ENCODE peak calls at places on chromosomes 3 and 15, in four cellular contexts. B is heart right ventricle, I is NB4, O is mucosa of descending colon. A is an unnamed sample.
A peak's percentile ranks its signal among the peaks of the same experiment; 100 is the strongest.

GRCh38 chr15:67065531-67066005 is at the start of gene SMAD3:
- DNase-seq in B (peak; percentile 91), O (peak; percentile 95), I (peak; percentile 95), A (peak; percentile 93)

GRCh38 chr3:124964432-124964831 is 29.9 kb upstream of the MUC13 start:
- DNase-seq in B (no peak), I (no peak), O (no peak), A (no peak)

GRCh38 chr3:52055537-52056351 is 627 bp downstream of the DUSP7 start:
- DNase-seq in I (peak; percentile 77), O (peak; percentile 78), B (peak; percentile 34), A (peak; percentile 85)

GRCh38 chr3:73623996-73624362 is 762 bp downstream of the PDZRN3 start:
- DNase-seq in O (peak; percentile 60), B (no peak), I (no peak), A (no peak)

GRCh38 chr15:49832421-49832980 is 211.7 kb downstream of the DTWD1 start:
- DNase-seq in B (no peak), O (peak; percentile 39), I (peak; percentile 23), A (peak; percentile 5)

GRCh38 chr3:60746690-60747416 is 504.4 kb downstream of the FHIT start:
- DNase-seq in O (no peak), I (no peak), B (no peak), A (no peak)

GRCh38 chr15:31869640-31870335 is 160.5 kb upstream of the CHRNA7 start:
- DNase-seq in O (peak; percentile 57), B (no peak), I (no peak), A (no peak)

GRCh38 chr15:73926191-73927002 is at the start of gene LOXL1:
- DNase-seq in O (peak; percentile 72), B (peak; percentile 70), I (peak; percentile 59), A (no peak)

GRCh38 chr15:90035835-90036220 is 34.7 kb downstream of the ZNF710 start:
- DNase-seq in I (peak; percentile 81), B (no peak), O (no peak), A (no peak)

GRCh38 chr15:80072285-80072684 is 12.8 kb downstream of the ZFAND6 start:
- DNase-seq in B (peak; percentile 51), I (peak; percentile 94), O (no peak), A (peak; percentile 78)

GRCh38 chr3:13135251-13135810 is 62.1 kb upstream of the IQSEC1 start:
- DNase-seq in B (no peak), O (no peak), I (no peak), A (no peak)

GRCh38 chr3:53534996-53535395 is 40.6 kb downstream of the CACNA1D start:
- DNase-seq in I (no peak), B (no peak), O (no peak), A (no peak)

GRCh38 chr3:37171144-37171543 is 3.2 kb downstream of the LRRFIP2 start:
- DNase-seq in I (peak; percentile 7), B (peak; percentile 62), O (no peak), A (no peak)

GRCh38 chr3:3107181-3107580 is 3.0 kb downstream of the IL5RA start:
- DNase-seq in I (no peak), B (no peak), O (no peak), A (no peak)

GRCh38 chr3:124751501-124751900 is 21.2 kb downstream of the UMPS start:
- DNase-seq in I (no peak), O (no peak), B (no peak), A (no peak)

GRCh38 chr3:4994144-4994730 is 15.0 kb downstream of the BHLHE40 start:
- DNase-seq in O (no peak), I (no peak), B (no peak), A (no peak)

GRCh38 chr3:195356151-195357086 is 85.5 kb upstream of the XXYLT1 start:
- DNase-seq in B (peak; percentile 41), O (no peak), I (no peak), A (no peak)

GRCh38 chr3:184175506-184175905 is 851 bp downstream of the AP2M1 start:
- DNase-seq in I (no peak), B (no peak), O (no peak), A (no peak)

GRCh38 chr15:69666441-69666882 is 213.8 kb downstream of the RPLP1 start:
- DNase-seq in O (no peak), B (peak; percentile 24), I (peak; percentile 85), A (peak; percentile 82)

GRCh38 chr3:172562881-172563835 is 39.9 kb upstream of the TNFSF10 start:
- DNase-seq in I (peak; percentile 67), O (no peak), B (peak; percentile 62), A (peak; percentile 13)

GRCh38 chr15:76098685-76099084 is 38.9 kb downstream of the TMEM266 start:
- DNase-seq in O (no peak), B (no peak), I (no peak), A (no peak)

GRCh38 chr3:20546636-20547035 is 360.6 kb upstream of the SGO1 start:
- DNase-seq in B (no peak), O (no peak), I (no peak), A (no peak)

GRCh38 chr3:186909078-186909853 is 21.1 kb upstream of the ST6GAL1 start:
- DNase-seq in I (peak; percentile 81), B (no peak), O (peak; percentile 84), A (peak; percentile 79)

GRCh38 chr3:33586402-33586801 is 131.7 kb downstream of the CLASP2 start:
- DNase-seq in B (no peak), I (no peak), O (no peak), A (no peak)

GRCh38 chr15:65384895-65385867 is 7.4 kb upstream of the IGDCC3 start:
- DNase-seq in B (peak; percentile 90), I (peak; percentile 80), O (peak; percentile 81), A (peak; percentile 85)

GRCh38 chr3:5145120-5145519 is 23.0 kb downstream of the ARL8B start:
- DNase-seq in B (no peak), I (no peak), O (no peak), A (no peak)

GRCh38 chr3:50405249-50405648 is 45.9 kb upstream of the TMEM115 start:
- DNase-seq in O (no peak), I (peak; percentile 45), B (no peak), A (peak; percentile 17)

GRCh38 chr3:64763980-64764379 is 76.2 kb upstream of the ADAMTS9 start:
- DNase-seq in O (no peak), B (no peak), I (no peak), A (no peak)

DNA sequence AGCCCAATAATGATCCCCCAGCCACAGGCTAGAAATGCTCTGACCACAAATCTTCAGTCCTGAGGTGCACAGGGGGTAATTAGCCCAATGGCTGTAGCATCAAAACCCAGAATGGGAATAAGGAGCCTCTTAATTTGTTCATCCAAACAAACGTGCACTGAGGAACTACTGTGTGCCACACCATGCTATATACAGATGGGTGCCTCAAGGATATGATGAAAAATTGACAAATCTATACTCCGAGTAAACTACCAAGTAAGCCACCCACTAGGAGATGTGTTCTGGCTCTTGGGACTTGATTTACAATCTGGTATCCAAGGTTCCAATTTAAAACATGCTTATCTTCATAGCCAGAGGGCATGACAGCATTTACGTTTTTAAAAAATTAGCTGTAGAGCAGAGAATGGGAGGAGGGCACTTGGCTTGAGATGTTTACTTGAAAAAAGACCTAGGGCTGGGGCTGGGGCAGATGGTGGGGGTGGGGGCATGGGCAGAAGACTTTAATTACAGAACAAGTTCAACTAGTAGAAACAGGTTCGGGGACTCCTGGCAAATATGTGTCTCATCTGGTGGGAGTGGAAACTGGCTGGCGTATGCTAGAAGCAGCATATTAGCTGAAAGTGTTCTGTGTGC is 9.3 kb upstream of the ARHGEF3 start:
- DNase-seq in O (no peak), B (no peak), I (no peak), A (no peak)
- H3K4me3 ChIP-seq in O (no peak overlapping the region), B (no peak overlapping the region), I (no peak overlapping the region), A (no peak overlapping the region)

DNA sequence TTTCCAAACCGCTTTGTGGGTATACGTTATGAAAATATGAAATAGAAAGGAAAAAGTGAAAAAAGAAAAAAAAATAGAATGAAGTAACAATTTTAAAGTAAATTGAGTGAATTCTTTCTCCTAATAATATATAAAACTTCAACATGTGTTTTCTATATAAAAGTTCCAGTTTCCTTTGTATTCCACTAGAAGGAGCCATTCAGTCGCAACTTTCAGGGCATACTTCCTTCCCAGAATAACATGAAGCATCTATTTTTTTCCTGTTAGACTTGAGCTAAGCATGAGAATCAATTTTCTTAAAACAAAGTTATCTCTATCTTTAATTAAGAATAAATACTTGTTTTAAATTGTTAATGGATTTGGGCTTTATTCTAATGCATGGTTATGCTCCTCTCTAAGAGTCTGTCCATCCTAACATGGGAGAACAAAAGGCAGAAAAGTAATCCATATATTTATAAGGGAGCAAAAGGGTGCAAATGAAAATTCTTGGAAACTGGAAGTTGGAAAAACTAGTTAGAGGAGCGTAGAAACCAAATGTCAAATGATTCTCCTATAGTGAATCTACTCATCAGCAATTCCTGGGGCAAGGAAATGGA is 16.0 kb upstream of the VGLL3 start:
- DNase-seq in B (no peak), I (peak; percentile 5), O (no peak), A (no peak)
- TF ChIP-seq CTCF in B (no peak), I (peak; percentile 19), O (no peak), A (no peak)

GRCh38 chr3:113773381-113773780 is 26.5 kb downstream of the ATP6V1A start:
- DNase-seq in B (no peak), I (no peak), O (no peak), A (no peak)
- H3K4me3 ChIP-seq in B (no peak overlapping the region), I (no peak overlapping the region), O (no peak overlapping the region), A (no peak overlapping the region)

DNA sequence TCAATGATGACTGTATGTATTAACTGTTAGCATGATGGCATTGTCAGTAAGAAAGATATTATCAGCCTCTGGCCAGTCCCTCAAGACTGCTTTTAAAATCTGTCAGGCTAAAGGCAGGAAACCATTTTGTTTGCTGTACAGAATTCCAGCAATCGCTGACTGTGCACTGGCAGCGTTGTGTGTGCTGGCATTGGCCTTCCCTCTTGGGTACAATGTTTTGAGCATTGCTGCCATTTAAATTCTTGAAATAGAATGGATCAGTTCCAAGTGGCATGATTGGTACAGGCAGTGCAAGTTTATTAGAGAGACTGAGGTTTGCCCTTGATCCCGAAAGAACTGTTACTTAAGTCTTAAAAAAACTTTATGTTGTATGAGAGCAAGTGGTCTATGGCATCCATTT is 788.6 kb downstream of the OTOL1 start:
- DNase-seq in I (no peak), O (no peak), B (peak; percentile 5), A (no peak)
- TF ChIP-seq CTCF in I (no peak), O (no peak), B (no peak), A (no peak)

A was measured in GM12865.